ENCODE peak calls at places on chromosomes 13 and 19, in four cellular contexts. One of them, this sample, is unnamed.

GRCh38 chr19:55486971-55487883 is 1.0 kb upstream of the SSC5D start:
- DNase-seq in ovary: peak; percentile 92
- DNase-seq in naive thymus-derived CD4-positive, alpha-beta T cell: no peak
- DNase-seq in H1: no peak
- DNase-seq in this sample: peak; percentile 52

GRCh38 chr13:73684286-73684685 is 449.9 kb downstream of the KLF12 start:
- DNase-seq in ovary: no peak
- DNase-seq in naive thymus-derived CD4-positive, alpha-beta T cell: no peak
- DNase-seq in H1: no peak
- DNase-seq in this sample: no peak

GRCh38 chr13:43129511-43130130 is 106.2 kb downstream of the DNAJC15 start:
- DNase-seq in H1: no peak
- DNase-seq in ovary: no peak
- DNase-seq in naive thymus-derived CD4-positive, alpha-beta T cell: no peak
- DNase-seq in this sample: no peak

GRCh38 chr19:32652893-32653625 is 21.9 kb downstream of the ANKRD27 start:
- DNase-seq in naive thymus-derived CD4-positive, alpha-beta T cell: no peak
- DNase-seq in H1: no peak
- DNase-seq in ovary: peak; percentile 69
- DNase-seq in this sample: peak; percentile 81

GRCh38 chr13:45623516-45624090 is 8.1 kb upstream of the ERICH6B start:
- DNase-seq in ovary: no peak
- DNase-seq in naive thymus-derived CD4-positive, alpha-beta T cell: no peak
- DNase-seq in H1: no peak
- DNase-seq in this sample: no peak

GRCh38 chr19:39481229-39481545 is 549 bp downstream of the TIMM50 start:
- DNase-seq in naive thymus-derived CD4-positive, alpha-beta T cell: no peak
- DNase-seq in H1: no peak
- DNase-seq in ovary: no peak
- DNase-seq in this sample: no peak

GRCh38 chr13:85993567-85993966 is 194.3 kb upstream of the SLITRK6 start:
- DNase-seq in H1: no peak
- DNase-seq in naive thymus-derived CD4-positive, alpha-beta T cell: no peak
- DNase-seq in ovary: no peak
- DNase-seq in this sample: no peak

GRCh38 chr19:31104451-31104850 is 244.8 kb downstream of the TSHZ3 start:
- DNase-seq in H1: no peak
- DNase-seq in ovary: no peak
- DNase-seq in naive thymus-derived CD4-positive, alpha-beta T cell: no peak
- DNase-seq in this sample: no peak

GRCh38 chr19:35122687-35123551 is 7.3 kb downstream of the FXYD3 start:
- DNase-seq in ovary: no peak
- DNase-seq in H1: no peak
- DNase-seq in naive thymus-derived CD4-positive, alpha-beta T cell: no peak
- DNase-seq in this sample: no peak

GRCh38 chr19:35119578-35119977 is 4.0 kb downstream of the FXYD3 start:
- DNase-seq in ovary: no peak
- DNase-seq in H1: no peak
- DNase-seq in naive thymus-derived CD4-positive, alpha-beta T cell: no peak
- DNase-seq in this sample: no peak

GRCh38 chr19:35119091-35119490 is 3.5 kb downstream of the FXYD3 start:
- DNase-seq in naive thymus-derived CD4-positive, alpha-beta T cell: no peak
- DNase-seq in ovary: no peak
- DNase-seq in H1: no peak
- DNase-seq in this sample: no peak

GRCh38 chr19:35120492-35120891 is 4.9 kb downstream of the FXYD3 start:
- DNase-seq in naive thymus-derived CD4-positive, alpha-beta T cell: no peak
- DNase-seq in ovary: no peak
- DNase-seq in H1: no peak
- DNase-seq in this sample: no peak

GRCh38 chr19:35120898-35121297 is 5.3 kb downstream of the FXYD3 start:
- DNase-seq in naive thymus-derived CD4-positive, alpha-beta T cell: no peak
- DNase-seq in H1: no peak
- DNase-seq in ovary: no peak
- DNase-seq in this sample: no peak
- H3K4me3 ChIP-seq in naive thymus-derived CD4-positive, alpha-beta T cell: no peak overlapping the region
- H3K4me3 ChIP-seq in H1: no peak overlapping the region
- H3K4me3 ChIP-seq in ovary: no peak overlapping the region
- H3K4me3 ChIP-seq in this sample: no peak overlapping the region

GRCh38 chr19:6427131-6427530 is 2.5 kb upstream of the KHSRP start:
- DNase-seq in naive thymus-derived CD4-positive, alpha-beta T cell: no peak
- DNase-seq in H1: no peak
- DNase-seq in ovary: no peak
- DNase-seq in this sample: no peak

GRCh38 chr19:6423499-6424189 is 967 bp downstream of the KHSRP start:
- DNase-seq in H1: no peak
- DNase-seq in naive thymus-derived CD4-positive, alpha-beta T cell: no peak
- DNase-seq in ovary: no peak
- DNase-seq in this sample: peak; percentile 38

GRCh38 chr19:6424190-6424938 is at the start of gene KHSRP:
- DNase-seq in H1: no peak
- DNase-seq in ovary: peak; percentile 37
- DNase-seq in naive thymus-derived CD4-positive, alpha-beta T cell: peak; percentile 15
- DNase-seq in this sample: no peak

GRCh38 chr19:6424939-6425731 is 524 bp upstream of the KHSRP start:
- DNase-seq in ovary: peak; percentile 100
- DNase-seq in naive thymus-derived CD4-positive, alpha-beta T cell: peak; percentile 100
- DNase-seq in H1: peak; percentile 100
- DNase-seq in this sample: peak; percentile 100

GRCh38 chr19:6425732-6426686 is 1.4 kb upstream of the KHSRP start:
- DNase-seq in H1: no peak
- DNase-seq in naive thymus-derived CD4-positive, alpha-beta T cell: no peak
- DNase-seq in ovary: no peak
- DNase-seq in this sample: no peak
- H3K4me3 ChIP-seq in H1: no peak overlapping the region
- H3K4me3 ChIP-seq in naive thymus-derived CD4-positive, alpha-beta T cell: peak overlapping the region; percentile 39
- H3K4me3 ChIP-seq in ovary: peak overlapping the region; percentile 12
- H3K4me3 ChIP-seq in this sample: peak overlapping the region; percentile 18

GRCh38 chr13:50123862-50124535 is 108.8 kb downstream of the KCNRG start:
- DNase-seq in naive thymus-derived CD4-positive, alpha-beta T cell: peak; percentile 64
- DNase-seq in ovary: peak; percentile 80
- DNase-seq in H1: peak; percentile 78
- DNase-seq in this sample: peak; percentile 78

GRCh38 chr13:50124536-50125305 is 109.5 kb downstream of the KCNRG start:
- DNase-seq in H1: no peak
- DNase-seq in ovary: peak; percentile 98
- DNase-seq in naive thymus-derived CD4-positive, alpha-beta T cell: peak; percentile 95
- DNase-seq in this sample: peak; percentile 98

GRCh38 chr13:50123515-50123861 is 108.2 kb downstream of the KCNRG start:
- DNase-seq in ovary: no peak
- DNase-seq in naive thymus-derived CD4-positive, alpha-beta T cell: no peak
- DNase-seq in H1: no peak
- DNase-seq in this sample: no peak

GRCh38 chr13:50123002-50123401 is 107.8 kb downstream of the KCNRG start:
- DNase-seq in naive thymus-derived CD4-positive, alpha-beta T cell: no peak
- DNase-seq in H1: no peak
- DNase-seq in ovary: no peak
- DNase-seq in this sample: no peak

GRCh38 chr13:50122465-50122864 is 107.2 kb downstream of the KCNRG start:
- DNase-seq in ovary: no peak
- DNase-seq in naive thymus-derived CD4-positive, alpha-beta T cell: no peak
- DNase-seq in H1: no peak
- DNase-seq in this sample: no peak
- H3K4me3 ChIP-seq in ovary: no peak overlapping the region
- H3K4me3 ChIP-seq in naive thymus-derived CD4-positive, alpha-beta T cell: no peak overlapping the region
- H3K4me3 ChIP-seq in H1: no peak overlapping the region
- H3K4me3 ChIP-seq in this sample: no peak overlapping the region

GRCh38 chr13:33349996-33350826 is 64.7 kb upstream of the STARD13 start:
- DNase-seq in ovary: peak; percentile 62
- DNase-seq in naive thymus-derived CD4-positive, alpha-beta T cell: no peak
- DNase-seq in H1: no peak
- DNase-seq in this sample: peak; percentile 67
- H3K4me3 ChIP-seq in ovary: peak overlapping the region; percentile 73
- H3K4me3 ChIP-seq in naive thymus-derived CD4-positive, alpha-beta T cell: no peak overlapping the region
- H3K4me3 ChIP-seq in H1: peak overlapping the region; percentile 69
- H3K4me3 ChIP-seq in this sample: peak overlapping the region; percentile 75

GRCh38 chr19:3403489-3404323 is 37.3 kb downstream of the NFIC start:
- DNase-seq in ovary: peak; percentile 97
- DNase-seq in naive thymus-derived CD4-positive, alpha-beta T cell: no peak
- DNase-seq in H1: no peak
- DNase-seq in this sample: peak; percentile 96

GRCh38 chr19:3404324-3405260 is 38.2 kb downstream of the NFIC start:
- DNase-seq in H1: no peak
- DNase-seq in naive thymus-derived CD4-positive, alpha-beta T cell: no peak
- DNase-seq in ovary: peak; percentile 92
- DNase-seq in this sample: peak; percentile 94

GRCh38 chr19:3406571-3407111 is 40.3 kb downstream of the NFIC start:
- DNase-seq in ovary: peak; percentile 32
- DNase-seq in H1: no peak
- DNase-seq in naive thymus-derived CD4-positive, alpha-beta T cell: no peak
- DNase-seq in this sample: no peak

GRCh38 chr19:3402631-3403443 is 36.5 kb downstream of the NFIC start:
- DNase-seq in ovary: no peak
- DNase-seq in H1: no peak
- DNase-seq in naive thymus-derived CD4-positive, alpha-beta T cell: no peak
- DNase-seq in this sample: no peak

GRCh38 chr19:3405261-3405653 is 38.9 kb downstream of the NFIC start:
- DNase-seq in H1: no peak
- DNase-seq in ovary: no peak
- DNase-seq in naive thymus-derived CD4-positive, alpha-beta T cell: no peak
- DNase-seq in this sample: no peak
- H3K4me3 ChIP-seq in H1: no peak overlapping the region
- H3K4me3 ChIP-seq in ovary: peak overlapping the region; percentile 61
- H3K4me3 ChIP-seq in naive thymus-derived CD4-positive, alpha-beta T cell: no peak overlapping the region
- H3K4me3 ChIP-seq in this sample: no peak overlapping the region

DNA sequence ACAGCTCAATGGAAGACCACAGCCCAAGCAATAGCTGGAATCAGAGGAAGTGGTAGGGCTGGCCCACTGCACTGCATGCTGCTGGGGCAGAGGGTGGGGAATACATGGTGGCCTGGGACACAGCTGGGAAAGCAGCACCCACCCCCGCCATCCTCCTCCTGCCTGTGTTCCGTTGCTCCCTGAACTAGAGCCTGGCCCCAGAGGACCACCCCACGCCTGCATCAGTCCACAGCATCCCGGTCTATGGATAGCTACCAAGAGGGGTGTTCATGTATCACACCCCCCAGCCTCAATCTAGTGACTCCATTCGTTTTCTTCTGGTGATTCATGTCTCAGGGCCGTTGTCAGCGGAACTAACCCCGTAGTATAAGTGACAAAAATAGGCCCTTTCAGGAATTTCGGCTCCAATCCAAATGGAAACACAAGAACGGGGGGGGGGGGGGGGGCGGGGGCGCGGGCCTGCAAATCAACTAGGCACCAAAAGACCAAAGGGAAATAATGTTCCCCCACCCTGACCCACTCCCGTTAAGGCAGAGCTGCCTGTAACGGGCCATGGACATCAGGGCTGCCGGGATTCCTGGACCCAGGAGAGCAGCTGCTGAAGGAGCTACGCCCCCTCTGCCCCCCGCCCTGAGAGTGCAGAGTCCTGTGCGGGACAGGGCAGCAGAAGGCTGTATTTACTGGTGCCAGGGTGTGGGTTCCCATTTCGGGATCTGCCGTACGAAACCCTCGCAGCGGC is 18.9 kb upstream of the EPHX3 start:
- DNase-seq in H1: no peak
- DNase-seq in naive thymus-derived CD4-positive, alpha-beta T cell: no peak
- DNase-seq in ovary: peak; percentile 37
- DNase-seq in this sample: no peak
- H3K4me3 ChIP-seq in H1: no peak overlapping the region
- H3K4me3 ChIP-seq in naive thymus-derived CD4-positive, alpha-beta T cell: no peak overlapping the region
- H3K4me3 ChIP-seq in ovary: peak overlapping the region; percentile 19
- H3K4me3 ChIP-seq in this sample: no peak overlapping the region

This sample was measured in pancreas.